ENCODE peak calls at places on chromosomes 3 and 15, in ten cellular contexts. O is GM06990; D is cardiac fibroblast; C is spleen; R is glutamatergic neuron; G is activated CD8-positive, alpha-beta T cell treated with anti-CD3 and anti-CD28 coated beads for 36 hours; L is Panc1; N is H9; X is heart left ventricle; M is AG04449. E is an unnamed sample.

GRCh38 chr3:98791341-98792325 is 28.5 kb downstream of the ST3GAL6 start:
- DNase-seq in L (no peak), R (no peak), O (no peak), M (no peak), N (no peak), D (peak; percentile 36), G (no peak), X (no peak), C (no peak), E (no peak)

GRCh38 chr3:98732239-98733054 is 30.7 kb upstream of the ST3GAL6 start:
- DNase-seq in C (peak; percentile 86), X (peak; percentile 73), N (peak; percentile 72), L (no peak), M (no peak), R (peak; percentile 70), O (peak; percentile 73), D (peak; percentile 50), G (peak; percentile 29), E (no peak)

GRCh38 chr3:194937751-194938358 is 252.2 kb downstream of the FAM43A start:
- DNase-seq in O (no peak), X (no peak), C (no peak), R (no peak), G (no peak), N (no peak), D (no peak), M (no peak), L (no peak), E (no peak)

GRCh38 chr3:49785565-49786356 is 581 bp downstream of the IP6K1 start:
- DNase-seq in C (no peak), X (no peak), R (peak; percentile 54), G (peak; percentile 47), O (no peak), D (peak; percentile 41), N (no peak), L (no peak), M (no peak), E (no peak)

GRCh38 chr3:136671921-136672320 is 80.3 kb downstream of the STAG1 start:
- DNase-seq in G (no peak), O (no peak), M (peak; percentile 40), L (no peak), X (no peak), D (peak; percentile 22), N (no peak), R (no peak), C (no peak), E (no peak)

GRCh38 chr3:107425033-107425432 is 47.8 kb downstream of the CCDC54 start:
- DNase-seq in O (peak; percentile 8), C (no peak), R (no peak), M (no peak), D (no peak), N (no peak), L (no peak), X (no peak), G (no peak), E (no peak)

GRCh38 chr3:149784064-149784704 is 8.2 kb downstream of the ANKUB1 start:
- DNase-seq in G (no peak), M (no peak), L (no peak), C (no peak), R (no peak), D (no peak), O (no peak), N (no peak), X (no peak), E (no peak)

GRCh38 chr3:8825153-8825825 is 55.9 kb upstream of the OXTR start:
- DNase-seq in R (no peak), X (no peak), D (no peak), L (no peak), G (no peak), O (no peak), C (no peak), N (no peak), M (no peak), E (no peak)

GRCh38 chr3:101675709-101676218 is 1.2 kb downstream of the ZBTB11 start:
- DNase-seq in L (no peak), M (no peak), O (no peak), D (no peak), N (no peak), C (peak; percentile 86), R (peak; percentile 48), G (peak; percentile 50), X (peak; percentile 40), E (no peak)

GRCh38 chr15:73753250-73754130 is at the start of gene INSYN1:
- DNase-seq in L (no peak), O (no peak), D (peak; percentile 59), C (no peak), N (peak; percentile 47), G (no peak), M (no peak), X (peak; percentile 68), R (peak; percentile 71), E (no peak)

GRCh38 chr3:182303169-182303568 is 490.1 kb upstream of the ATP11B start:
- DNase-seq in N (no peak), G (no peak), M (no peak), R (no peak), D (no peak), C (no peak), L (no peak), O (no peak), X (no peak), E (no peak)

DNA sequence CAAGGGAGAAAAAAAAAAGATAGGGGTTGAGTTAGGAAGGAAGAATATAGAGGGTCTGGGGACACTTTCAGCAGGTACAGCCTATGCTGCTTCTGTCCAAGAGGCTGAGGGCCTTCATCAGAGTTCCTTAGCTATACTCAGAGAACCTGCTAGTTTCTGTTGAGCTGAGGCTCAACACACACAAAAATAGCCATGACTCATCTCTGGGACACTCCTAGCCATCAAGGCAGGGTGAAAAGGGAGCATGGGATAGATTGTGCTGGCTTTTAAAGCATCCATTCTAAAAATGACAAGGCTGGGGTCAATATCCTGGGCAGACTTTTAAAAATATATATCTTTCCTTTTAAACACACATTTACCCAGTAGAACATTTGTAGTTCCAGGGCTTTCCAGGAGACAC is 2.8 kb upstream of the RTP2 start:
- DNase-seq in M (no peak), L (no peak), D (no peak), C (no peak), N (no peak), O (no peak), X (no peak), R (no peak), G (no peak), E (no peak)
- TF ChIP-seq CTCF in M (no peak), L (no peak), D (no peak), C (no peak), N (no peak), O (no peak), X (no peak), R (no peak), G (no peak), E (no peak)

DNA sequence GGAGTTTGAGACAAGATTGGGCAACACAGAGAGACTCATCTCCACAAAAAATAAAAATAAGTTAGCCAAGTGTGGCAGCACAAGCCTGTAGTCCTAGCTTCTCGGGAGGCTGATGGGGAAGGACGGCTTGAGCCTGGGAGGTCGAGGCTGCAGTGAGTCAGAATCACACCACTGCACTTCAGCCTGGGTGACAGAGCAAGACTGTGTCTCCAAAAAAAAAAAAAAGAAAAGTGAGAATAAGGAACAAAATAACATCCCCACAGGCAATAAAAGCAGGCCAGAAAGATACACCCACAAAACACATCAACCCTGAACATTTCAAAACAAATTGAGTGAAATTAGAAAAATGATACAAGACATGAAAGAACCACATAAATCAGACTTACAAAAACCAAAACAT is 48.7 kb upstream of the OCA2 start:
- DNase-seq in O (no peak), R (no peak), M (no peak), G (no peak), L (no peak), D (no peak), C (no peak), N (no peak), X (no peak), E (no peak)
- TF ChIP-seq CTCF in O (no peak), R (no peak), M (no peak), G (no peak), L (no peak), D (no peak), C (no peak), N (no peak), X (no peak), E (no peak)

GRCh38 chr3:127385540-127385870 is 97.7 kb upstream of the PRR20G start:
- DNase-seq in X (no peak), N (no peak), G (no peak), R (no peak), M (no peak), C (peak; percentile 51), O (no peak), D (no peak), L (no peak), E (no peak)
- TF ChIP-seq CTCF in X (no peak), N (no peak), G (no peak), R (no peak), M (no peak), C (no peak), O (no peak), D (no peak), L (no peak), E (no peak)

GRCh38 chr15:88467073-88467934 is at the start of the genes MRPL46 and MRPS11:
- DNase-seq in G (peak; percentile 92), N (peak; percentile 88), L (peak; percentile 89), C (peak; percentile 96), D (peak; percentile 91), O (peak; percentile 90), R (peak; percentile 94), M (peak; percentile 14), X (peak; percentile 92), E (peak; percentile 59)

GRCh38 chr15:88467935-88468528 is 524 bp downstream of the MRPS11 start:
- DNase-seq in G (peak; percentile 41), M (no peak), D (peak; percentile 19), R (no peak), X (no peak), N (no peak), L (no peak), C (no peak), O (no peak), E (no peak)

GRCh38 chr15:88472225-88472624 is 4.7 kb downstream of the MRPS11 start:
- DNase-seq in N (no peak), L (no peak), X (no peak), C (no peak), O (no peak), R (no peak), D (no peak), M (no peak), G (no peak), E (no peak)

GRCh38 chr15:88469321-88469720 is 1.8 kb downstream of the MRPS11 start:
- DNase-seq in R (no peak), X (no peak), N (no peak), L (no peak), M (no peak), O (no peak), G (no peak), D (no peak), C (no peak), E (no peak)

DNA sequence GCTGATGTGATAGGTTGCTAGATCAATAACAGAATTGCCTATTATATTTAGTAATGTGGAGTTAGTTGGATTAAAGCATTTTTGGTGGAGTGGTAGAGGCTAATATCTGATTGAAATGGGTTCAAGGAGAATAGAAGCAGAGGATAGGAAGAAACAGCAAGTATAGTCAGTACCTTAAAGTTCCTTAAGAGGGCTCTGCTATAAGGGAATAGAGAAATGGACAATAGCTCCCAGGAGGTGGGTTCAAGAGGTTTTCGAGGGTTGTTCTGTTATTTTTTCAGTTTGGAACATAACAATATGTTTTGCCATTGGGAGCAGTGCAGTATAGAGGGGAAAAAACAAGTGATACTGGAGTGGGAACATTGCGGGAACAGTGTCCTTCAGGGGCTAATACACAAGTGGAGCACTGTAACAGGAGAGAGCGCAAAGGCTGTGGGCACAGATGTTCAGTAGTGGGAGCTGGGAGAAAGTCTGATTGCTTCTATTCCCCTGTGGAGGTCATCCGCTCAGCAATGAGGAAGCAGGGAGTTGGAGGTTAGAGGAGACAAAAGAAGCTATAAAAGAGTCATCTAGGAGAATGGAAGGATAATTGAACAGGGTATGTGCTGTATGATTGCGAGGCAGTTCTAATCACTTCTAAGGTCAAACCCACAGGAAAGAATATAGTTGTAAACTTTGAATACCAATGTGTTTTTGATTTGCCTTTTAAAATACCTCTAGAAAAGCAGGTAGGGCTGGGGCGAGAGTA is 3.3 kb downstream of the MRPS11 start:
- DNase-seq in D (no peak), G (no peak), N (no peak), X (no peak), L (no peak), C (no peak), R (no peak), O (no peak), M (no peak), E (no peak)
- TF ChIP-seq CTCF in D (no peak), G (no peak), N (no peak), X (no peak), L (peak; percentile 20), C (no peak), R (peak; percentile 49), O (no peak), M (no peak), E (no peak)

E was measured in AG09319.